ENCODE peak calls at places on chromosomes 6 and 20, in six cellular contexts. E, P, T, C, B and V are unnamed samples.

GRCh38 chr6:13924949-13925881 is at the start of gene RNF182:
- DNase-seq in T (no peak), B (no peak), E (no peak), C (no peak), P (peak), V (no peak)

GRCh38 chr6:166449641-166450040 is 66.9 kb upstream of the MPC1 start:
- DNase-seq in P (no peak), C (no peak), B (no peak), T (no peak), E (no peak), V (no peak)

GRCh38 chr20:3712279-3712873 is at the start of gene SIGLEC1:
- DNase-seq in E (no peak), T (peak), C (no peak), P (no peak), B (peak), V (no peak)

GRCh38 chr6:3911614-3912336 is 62.6 kb downstream of the FAM50B start:
- DNase-seq in P (no peak), T (no peak), E (peak), B (no peak), C (peak), V (peak)

GRCh38 chr20:2709205-2709981 is 16.8 kb downstream of the EBF4 start:
- DNase-seq in P (peak), E (no peak), B (no peak), C (no peak), T (no peak), V (no peak)

GRCh38 chr6:150347845-150348244 is 21.0 kb upstream of the IYD start:
- DNase-seq in B (no peak), P (no peak), C (no peak), E (no peak), T (no peak), V (no peak)

GRCh38 chr6:139485742-139486475 is 111.5 kb upstream of the CITED2 start:
- DNase-seq in C (no peak), E (no peak), P (no peak), T (no peak), B (no peak), V (no peak)

GRCh38 chr20:57698191-57698866 is 11.5 kb downstream of the PMEPA1 start:
- DNase-seq in B (peak), P (no peak), T (no peak), E (peak), C (peak), V (peak)

DNA sequence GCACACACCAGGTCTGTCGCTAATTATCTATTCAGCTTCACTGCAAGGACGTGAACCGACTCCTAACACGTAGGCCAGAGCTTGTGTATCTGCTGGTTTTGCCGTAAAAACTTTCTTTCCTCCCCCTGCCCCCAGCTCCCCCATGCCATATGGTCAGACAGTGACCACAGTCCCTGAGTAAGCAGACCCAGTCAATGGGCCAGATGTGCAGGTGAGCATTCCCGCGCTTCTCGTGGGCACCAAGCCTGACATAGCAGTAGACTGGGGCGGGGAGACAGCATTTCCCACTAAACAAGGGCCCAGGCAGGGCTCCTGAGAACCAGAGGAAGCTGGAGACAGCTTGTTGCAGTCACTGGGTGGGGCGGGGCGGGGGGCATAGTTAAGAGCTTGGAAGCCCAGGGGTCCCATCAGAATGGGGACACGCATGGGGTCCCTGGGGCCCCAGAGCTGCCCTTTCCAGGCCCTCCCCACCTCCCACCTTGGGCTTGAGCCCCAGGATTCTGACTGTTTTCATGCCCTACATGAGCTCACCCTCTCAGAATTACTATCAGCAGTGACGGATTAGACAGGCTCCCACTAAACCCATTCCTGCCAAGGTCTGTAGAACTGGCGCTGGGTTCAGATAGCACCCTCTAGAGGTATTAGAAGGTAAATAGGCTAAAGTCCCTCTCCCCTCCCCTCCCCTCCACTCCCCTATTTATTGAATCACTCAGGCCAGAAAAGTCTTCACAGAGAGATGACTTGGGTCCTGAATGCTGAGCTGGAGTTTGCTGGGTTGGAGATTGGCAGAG is 51.8 kb downstream of the CDH26 start:
- DNase-seq in P (peak), C (no peak), T (no peak), E (no peak), B (no peak), V (no peak)
- TF ChIP-seq CTCF in P (peak), C (no peak), T (peak), E (no peak), B (no peak), V (peak)

GRCh38 chr6:111875741-111876140 is 2.5 kb upstream of the FYN start:
- DNase-seq in P (no peak), T (no peak), C (no peak), E (no peak), B (no peak), V (no peak)
- TF ChIP-seq CTCF in P (no peak), T (no peak), C (no peak), E (no peak), B (no peak), V (no peak)

DNA sequence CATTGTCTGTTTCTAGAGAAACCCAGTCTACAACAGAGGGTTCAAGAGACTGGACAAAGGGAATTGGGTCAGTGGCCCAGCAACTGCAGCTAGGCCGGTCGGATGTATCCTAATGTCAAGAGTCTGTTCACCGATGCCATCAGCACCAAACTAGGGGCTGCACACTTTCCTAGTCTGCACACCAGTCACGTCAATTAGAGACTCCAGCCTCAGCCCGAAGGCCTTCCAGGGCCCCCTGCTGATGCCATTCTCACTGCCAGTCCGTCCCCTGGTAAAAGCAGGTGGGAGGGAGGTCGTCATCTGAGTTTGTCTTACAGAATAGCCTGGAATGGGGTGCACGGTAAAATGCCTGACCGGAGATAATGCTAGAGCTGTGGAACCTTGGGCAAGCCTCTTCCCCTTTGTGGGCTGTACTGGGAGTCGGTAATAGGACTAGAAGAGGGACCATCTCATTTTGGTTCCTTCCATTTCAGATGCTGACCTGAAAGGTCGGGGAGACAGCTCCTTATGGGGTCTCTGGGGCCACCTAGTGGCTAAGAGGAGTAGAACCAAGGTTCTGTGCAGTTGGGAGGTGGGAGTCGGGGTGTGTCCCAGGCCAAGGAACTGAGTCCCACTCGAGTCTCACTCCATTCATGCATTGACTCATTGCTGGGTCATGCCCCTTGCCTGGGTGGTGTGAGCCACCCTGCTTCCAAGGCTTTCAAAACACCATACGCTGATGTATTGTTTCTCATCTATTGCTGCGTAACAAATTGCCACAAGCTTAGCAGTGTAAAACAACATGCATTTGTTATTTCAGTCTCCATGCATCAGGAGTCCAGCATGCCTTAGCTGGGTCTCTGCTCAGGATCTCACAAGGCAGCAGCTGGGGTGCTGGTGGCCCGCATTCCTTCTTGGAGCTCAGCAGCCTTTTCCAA is 5.1 kb downstream of the SOX12 start:
- DNase-seq in P (peak), B (no peak), T (no peak), C (peak), E (peak), V (peak)
- TF ChIP-seq CTCF in P (peak), B (peak), T (peak), C (peak), E (peak), V (peak)

GRCh38 chr6:56708810-56709597 is 66.3 kb upstream of the DST start:
- DNase-seq in B (no peak), P (no peak), T (no peak), E (peak), C (no peak), V (peak)
- TF ChIP-seq CTCF in B (peak), P (peak), T (peak), E (peak), C (peak), V (peak)